ENCODE peak calls at places on chromosomes 11 and 22, in seven cellular contexts. B is A549, T is astrocyte of the spinal cord, G is PC-9, Q is mesothelial cell of epicardium, H is AG09319, V is foreskin keratinocyte. M is an unnamed sample.
A peak's percentile ranks its signal among the peaks of the same experiment; 100 is the strongest.

GRCh38 chr11:65699306-65699705 is 12.7 kb upstream of the KAT5 start:
- DNase-seq in B (no peak), T (no peak), G (no peak), Q (no peak), H (no peak), V (no peak), M (no peak)

GRCh38 chr11:86559311-86559945 is 113.0 kb downstream of the ME3 start:
- DNase-seq in B (no peak), T (peak; percentile 84), G (no peak), Q (no peak), H (peak; percentile 16), V (peak; percentile 96), M (no peak)

GRCh38 chr22:49601614-49602321 is 225.9 kb downstream of the BRD1 start:
- DNase-seq in B (no peak), T (no peak), G (no peak), Q (no peak), H (no peak), V (no peak), M (no peak)

GRCh38 chr11:78453140-78453935 is 35.7 kb upstream of the GAB2 start:
- DNase-seq in B (no peak), T (peak; percentile 32), G (no peak), Q (no peak), H (no peak), V (no peak), M (no peak)

GRCh38 chr22:40890881-40891280 is 29.0 kb upstream of the DNAJB7 start:
- DNase-seq in B (no peak), T (no peak), G (no peak), Q (no peak), H (peak; percentile 2), V (no peak), M (no peak)

GRCh38 chr11:113473983-113474361 is 1.2 kb downstream of the DRD2 start:
- DNase-seq in B (no peak), T (no peak), G (no peak), Q (no peak), H (no peak), V (no peak), M (no peak)

GRCh38 chr11:103920449-103920848 is 116.0 kb upstream of the DDI1 start:
- DNase-seq in B (no peak), T (peak; percentile 33), G (no peak), Q (no peak), H (no peak), V (no peak), M (no peak)

GRCh38 chr11:92841719-92842118 is 127.7 kb upstream of the MTNR1B start:
- DNase-seq in B (no peak), T (no peak), G (no peak), Q (no peak), H (no peak), V (no peak), M (no peak)

GRCh38 chr11:31355131-31355530 is 14.4 kb downstream of the DCDC1 start:
- DNase-seq in B (no peak), T (no peak), G (no peak), Q (no peak), H (no peak), V (peak; percentile 37), M (no peak)

GRCh38 chr11:31974737-31975136 is 116.1 kb upstream of the RCN1 start:
- DNase-seq in B (no peak), T (peak; percentile 69), G (peak; percentile 65), Q (no peak), H (peak; percentile 18), V (peak; percentile 91), M (no peak)

GRCh38 chr22:40491990-40492631 is 121.7 kb downstream of the SGSM3 start:
- DNase-seq in B (no peak), T (peak; percentile 43), G (no peak), Q (no peak), H (no peak), V (no peak), M (no peak)

GRCh38 chr22:18035740-18036139 is 11.4 kb upstream of the MICAL3 start:
- DNase-seq in B (peak; percentile 51), T (no peak), G (peak; percentile 81), Q (no peak), H (no peak), V (no peak), M (no peak)

GRCh38 chr22:18034076-18034475 is 9.7 kb upstream of the MICAL3 start:
- DNase-seq in B (no peak), T (no peak), G (no peak), Q (no peak), H (no peak), V (no peak), M (no peak)

GRCh38 chr22:18032455-18033101 is 8.2 kb upstream of the MICAL3 start:
- DNase-seq in B (no peak), T (peak; percentile 64), G (peak; percentile 83), Q (no peak), H (no peak), V (peak; percentile 96), M (no peak)

GRCh38 chr22:18031670-18032454 is 7.5 kb upstream of the MICAL3 start:
- DNase-seq in B (peak; percentile 48), T (peak; percentile 93), G (peak; percentile 90), Q (no peak), H (peak; percentile 49), V (peak; percentile 94), M (no peak)

GRCh38 chr22:18033204-18033998 is 9.0 kb upstream of the MICAL3 start:
- DNase-seq in B (no peak), T (no peak), G (no peak), Q (no peak), H (peak; percentile 44), V (no peak), M (no peak)
- TF ChIP-seq CTCF in B (no peak), T (peak; percentile 16), G (no peak), Q (no peak), H (no peak), V (peak; percentile 16), M (no peak)

GRCh38 chr22:42313804-42314581 is 43.5 kb upstream of the TCF20 start:
- DNase-seq in B (peak; percentile 13), T (peak; percentile 17), G (peak; percentile 96), Q (no peak), H (no peak), V (peak; percentile 58), M (no peak)
- TF ChIP-seq CTCF in B (peak; percentile 27), T (peak; percentile 48), G (peak; percentile 87), Q (peak; percentile 19), H (no peak), V (peak; percentile 65), M (no peak)

DNA sequence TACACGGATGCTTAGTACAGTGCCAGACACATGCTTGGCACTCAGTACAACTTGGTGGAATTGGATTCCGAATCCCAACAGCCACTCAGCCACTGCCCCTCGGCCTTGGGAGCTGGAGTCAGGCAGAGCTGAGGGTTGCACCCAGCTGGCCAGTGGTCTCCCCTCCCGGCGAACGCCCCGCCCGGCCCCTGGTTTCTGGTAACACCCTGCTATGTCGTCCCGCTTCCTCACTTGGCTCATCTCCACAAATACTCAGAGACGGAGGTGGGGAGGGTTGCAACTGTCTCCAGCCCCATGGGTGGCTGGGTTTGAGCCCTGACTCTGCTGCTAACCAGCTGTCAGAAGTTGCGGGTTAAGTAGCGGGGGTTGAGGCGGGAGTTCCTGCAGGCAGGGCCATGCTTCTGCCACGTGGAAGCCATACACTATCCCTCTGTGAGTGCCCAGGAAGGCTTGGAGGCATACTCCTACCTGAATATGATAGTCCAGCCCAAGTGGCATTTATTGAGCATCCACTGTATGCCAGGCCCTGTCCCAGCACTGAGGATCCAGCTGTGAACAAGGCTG is 67.1 kb downstream of the GRIK4 start:
- DNase-seq in B (no peak), T (no peak), G (no peak), Q (no peak), H (no peak), V (no peak), M (no peak)
- TF ChIP-seq CTCF in B (no peak), T (no peak), G (no peak), Q (no peak), H (no peak), V (no peak), M (no peak)

GRCh38 chr11:132414451-132414850 is 1044.0 kb downstream of the NTM start:
- DNase-seq in B (no peak), T (no peak), G (no peak), Q (no peak), H (no peak), V (no peak), M (no peak)

GRCh38 chr11:132408877-132409276 is 1038.5 kb downstream of the NTM start:
- DNase-seq in B (no peak), T (no peak), G (no peak), Q (no peak), H (no peak), V (no peak), M (no peak)

GRCh38 chr11:132405728-132406127 is 1035.3 kb downstream of the NTM start:
- DNase-seq in B (no peak), T (no peak), G (no peak), Q (no peak), H (no peak), V (no peak), M (no peak)

GRCh38 chr11:132409591-132410375 is 1039.4 kb downstream of the NTM start:
- DNase-seq in B (no peak), T (no peak), G (no peak), Q (no peak), H (no peak), V (no peak), M (no peak)

DNA sequence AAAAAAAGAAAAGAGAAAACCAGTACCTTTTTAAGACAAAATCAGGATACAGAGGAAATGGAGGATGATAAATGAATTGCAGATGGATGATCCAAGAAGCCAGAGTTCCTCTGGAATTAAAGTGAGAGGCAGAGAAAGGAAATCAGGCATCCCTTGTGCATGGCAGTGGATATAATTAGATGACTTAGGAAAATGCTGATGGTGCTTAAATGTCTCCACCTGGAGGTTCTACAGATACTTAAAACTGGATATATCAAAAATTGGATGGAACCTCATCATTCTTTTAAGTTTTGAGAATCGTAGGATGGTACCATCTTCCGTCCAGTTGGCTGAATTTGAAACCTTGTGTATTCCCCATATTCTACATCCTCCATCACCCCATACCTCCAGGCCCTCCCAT is 1040.0 kb downstream of the NTM start:
- DNase-seq in B (no peak), T (no peak), G (no peak), Q (no peak), H (no peak), V (no peak), M (no peak)
- TF ChIP-seq CTCF in B (no peak), T (no peak), G (no peak), Q (no peak), H (no peak), V (no peak), M (no peak)

M was measured in omental fat pad.